ENCODE peak calls at places on chromosome 11, in seven cellular contexts. One of them, this sample, is unnamed.

GRCh38 chr11:6611092-6612007 is 666 bp downstream of the TAF10 start:
- DNase-seq in LoVo: no peak
- DNase-seq in iris pigment epithelial cell: peak
- DNase-seq in NCI-H1417 treated with DMSO at 0.1 percent for 48 hours: no peak
- DNase-seq in GM23338: peak
- DNase-seq in kidney: peak
- DNase-seq in mammary epithelial cell: peak
- DNase-seq in this sample: peak

GRCh38 chr11:31641477-31642062 is 132.0 kb downstream of the ELP4 start:
- DNase-seq in LoVo: peak
- DNase-seq in iris pigment epithelial cell: peak
- DNase-seq in NCI-H1417 treated with DMSO at 0.1 percent for 48 hours: peak
- DNase-seq in GM23338: peak
- DNase-seq in kidney: no peak
- DNase-seq in mammary epithelial cell: no peak
- DNase-seq in this sample: peak

GRCh38 chr11:130522284-130522961 is 74.0 kb downstream of the ADAMTS15 start:
- DNase-seq in LoVo: peak
- DNase-seq in iris pigment epithelial cell: peak
- DNase-seq in NCI-H1417 treated with DMSO at 0.1 percent for 48 hours: no peak
- DNase-seq in GM23338: peak
- DNase-seq in kidney: peak
- DNase-seq in mammary epithelial cell: peak
- DNase-seq in this sample: peak

GRCh38 chr11:91178366-91178765 is 955.5 kb upstream of the CHORDC1 start:
- DNase-seq in LoVo: no peak
- DNase-seq in iris pigment epithelial cell: peak
- DNase-seq in NCI-H1417 treated with DMSO at 0.1 percent for 48 hours: no peak
- DNase-seq in GM23338: no peak
- DNase-seq in kidney: no peak
- DNase-seq in mammary epithelial cell: peak
- DNase-seq in this sample: no peak

GRCh38 chr11:94184861-94185260 is 56.2 kb downstream of the PANX1 start:
- DNase-seq in LoVo: no peak
- DNase-seq in iris pigment epithelial cell: no peak
- DNase-seq in NCI-H1417 treated with DMSO at 0.1 percent for 48 hours: no peak
- DNase-seq in GM23338: no peak
- DNase-seq in kidney: no peak
- DNase-seq in mammary epithelial cell: no peak
- DNase-seq in this sample: no peak

GRCh38 chr11:96337541-96338530 is 5.2 kb downstream of the MAML2 start:
- DNase-seq in LoVo: no peak
- DNase-seq in iris pigment epithelial cell: peak
- DNase-seq in NCI-H1417 treated with DMSO at 0.1 percent for 48 hours: no peak
- DNase-seq in GM23338: no peak
- DNase-seq in kidney: no peak
- DNase-seq in mammary epithelial cell: no peak
- DNase-seq in this sample: no peak

GRCh38 chr11:10818594-10818993 is 9.9 kb upstream of the EIF4G2 start:
- DNase-seq in LoVo: peak
- DNase-seq in iris pigment epithelial cell: peak
- DNase-seq in NCI-H1417 treated with DMSO at 0.1 percent for 48 hours: no peak
- DNase-seq in GM23338: no peak
- DNase-seq in kidney: no peak
- DNase-seq in mammary epithelial cell: peak
- DNase-seq in this sample: peak

GRCh38 chr11:5690216-5690615 is 626 bp downstream of the TRIM22 start:
- DNase-seq in LoVo: no peak
- DNase-seq in iris pigment epithelial cell: peak
- DNase-seq in NCI-H1417 treated with DMSO at 0.1 percent for 48 hours: no peak
- DNase-seq in GM23338: no peak
- DNase-seq in kidney: no peak
- DNase-seq in mammary epithelial cell: peak
- DNase-seq in this sample: peak

GRCh38 chr11:64864473-64865285 is 13.7 kb downstream of the EHD1 start:
- DNase-seq in LoVo: no peak
- DNase-seq in iris pigment epithelial cell: peak
- DNase-seq in NCI-H1417 treated with DMSO at 0.1 percent for 48 hours: no peak
- DNase-seq in GM23338: no peak
- DNase-seq in kidney: peak
- DNase-seq in mammary epithelial cell: peak
- DNase-seq in this sample: peak

GRCh38 chr11:103594283-103594682 is 442.2 kb upstream of the DDI1 start:
- DNase-seq in LoVo: no peak
- DNase-seq in iris pigment epithelial cell: no peak
- DNase-seq in NCI-H1417 treated with DMSO at 0.1 percent for 48 hours: no peak
- DNase-seq in GM23338: no peak
- DNase-seq in kidney: no peak
- DNase-seq in mammary epithelial cell: peak
- DNase-seq in this sample: no peak

GRCh38 chr11:110069158-110069737 is 23.9 kb upstream of the ZC3H12C start:
- DNase-seq in LoVo: peak
- DNase-seq in iris pigment epithelial cell: peak
- DNase-seq in NCI-H1417 treated with DMSO at 0.1 percent for 48 hours: no peak
- DNase-seq in GM23338: no peak
- DNase-seq in kidney: no peak
- DNase-seq in mammary epithelial cell: peak
- DNase-seq in this sample: peak

GRCh38 chr11:76209956-76210885 is 3.9 kb upstream of the WNT11 start:
- DNase-seq in LoVo: peak
- DNase-seq in iris pigment epithelial cell: peak
- DNase-seq in NCI-H1417 treated with DMSO at 0.1 percent for 48 hours: peak
- DNase-seq in GM23338: peak
- DNase-seq in kidney: peak
- DNase-seq in mammary epithelial cell: peak
- DNase-seq in this sample: peak

GRCh38 chr11:72735495-72736027 is 16.6 kb downstream of the ARAP1 start:
- DNase-seq in LoVo: peak
- DNase-seq in iris pigment epithelial cell: peak
- DNase-seq in NCI-H1417 treated with DMSO at 0.1 percent for 48 hours: no peak
- DNase-seq in GM23338: peak
- DNase-seq in kidney: peak
- DNase-seq in mammary epithelial cell: peak
- DNase-seq in this sample: peak

GRCh38 chr11:122910775-122911174 is 28.2 kb downstream of the JHY start:
- DNase-seq in LoVo: no peak
- DNase-seq in iris pigment epithelial cell: peak
- DNase-seq in NCI-H1417 treated with DMSO at 0.1 percent for 48 hours: no peak
- DNase-seq in GM23338: peak
- DNase-seq in kidney: no peak
- DNase-seq in mammary epithelial cell: peak
- DNase-seq in this sample: peak

This sample was measured in RPMI7951.